ENCODE peak calls at places on chromosomes 7 and 10, in ten cellular contexts. T is A549, J is GM04504, H is H7, Y is NCI-H446 treated with DMSO at 0.1 percent for 48 hours, G is astrocyte of the spinal cord, Z is SHP77, U is NCI-H2081 treated with DMSO at 0.1 percent for 48 hours, K is AG04450, D is ELR. O is an unnamed sample.

GRCh38 chr10:111732116-111732785 is 451.3 kb downstream of the GPAM start:
- DNase-seq in K (no peak), T (no peak), G (no peak), D (no peak), H (no peak), J (no peak), Y (peak), U (no peak), Z (no peak), O (no peak)

GRCh38 chr7:114048386-114049235 is 129.8 kb upstream of the PPP1R3A start:
- DNase-seq in T (peak), G (peak), Y (no peak), Z (peak), J (no peak), D (peak), K (no peak), H (no peak), U (no peak), O (peak)

GRCh38 chr7:46558482-46559193 is 637.6 kb upstream of the IGFBP3 start:
- DNase-seq in H (no peak), G (no peak), K (no peak), T (no peak), Y (no peak), D (peak), Z (no peak), U (no peak), J (peak), O (peak)

GRCh38 chr7:36062159-36062815 is 90.8 kb upstream of the EEPD1 start:
- DNase-seq in H (no peak), U (no peak), D (no peak), Z (no peak), G (peak), K (no peak), J (peak), Y (no peak), T (no peak), O (peak)

GRCh38 chr7:78178319-78178718 is 379.7 kb downstream of the PHTF2 start:
- DNase-seq in Z (no peak), D (no peak), J (peak), Y (peak), H (no peak), U (no peak), G (no peak), K (no peak), T (no peak), O (no peak)

GRCh38 chr7:92567460-92567859 is 22.7 kb downstream of the FAM133B start:
- DNase-seq in D (peak), Y (no peak), J (no peak), H (no peak), T (no peak), G (peak), K (no peak), Z (no peak), U (no peak), O (peak)

GRCh38 chr7:94654764-94655561 is 970 bp downstream of the SGCE start:
- DNase-seq in H (no peak), D (peak), J (no peak), Z (peak), T (no peak), U (no peak), K (no peak), Y (no peak), G (peak), O (peak)

GRCh38 chr7:5630670-5631069 is 150.8 kb downstream of the RNF216 start:
- DNase-seq in U (no peak), Y (no peak), T (no peak), J (no peak), D (peak), G (no peak), Z (no peak), H (no peak), K (no peak), O (no peak)

GRCh38 chr7:90761584-90761983 is 165.5 kb downstream of the CDK14 start:
- DNase-seq in Z (no peak), G (no peak), K (no peak), Y (no peak), T (no peak), D (no peak), U (no peak), J (no peak), H (no peak), O (no peak)

GRCh38 chr7:96636979-96637378 is 72.7 kb downstream of the SEM1 start:
- DNase-seq in Z (no peak), G (no peak), D (no peak), K (no peak), H (no peak), U (no peak), T (no peak), J (no peak), Y (no peak), O (no peak)

GRCh38 chr7:25028370-25028971 is 48.5 kb upstream of the OSBPL3 start:
- DNase-seq in Z (no peak), H (no peak), J (peak), K (peak), D (peak), U (peak), T (no peak), G (peak), Y (no peak), O (peak)

GRCh38 chr7:123624527-123625183 is 23.0 kb downstream of the ASB15 start:
- DNase-seq in J (no peak), Z (no peak), D (peak), G (no peak), H (peak), Y (no peak), K (no peak), T (peak), U (no peak), O (no peak)

GRCh38 chr10:132786279-132786528 is 257 bp upstream of the NKX6-2 start:
- DNase-seq in D (no peak), U (no peak), T (no peak), H (no peak), Y (no peak), J (no peak), G (no peak), K (no peak), Z (no peak), O (no peak)

GRCh38 chr10:94251568-94251967 is 111.2 kb downstream of the NOC3L start:
- DNase-seq in Y (no peak), T (no peak), Z (no peak), U (no peak), H (no peak), G (no peak), D (no peak), K (no peak), J (no peak), O (no peak)

GRCh38 chr10:97159906-97160305 is 25.9 kb downstream of the SLIT1 start:
- DNase-seq in Y (no peak), Z (no peak), U (no peak), K (no peak), H (no peak), G (no peak), J (no peak), D (no peak), T (no peak), O (no peak)

GRCh38 chr10:24962998-24963397 is 10.6 kb upstream of the PRTFDC1 start:
- DNase-seq in G (peak), Y (no peak), J (no peak), D (peak), U (no peak), H (no peak), T (no peak), K (no peak), Z (no peak), O (peak)

GRCh38 chr10:21521910-21522533 is 3.5 kb downstream of the SKIDA1 start:
- DNase-seq in J (no peak), T (no peak), K (no peak), D (no peak), G (peak), H (no peak), Z (no peak), Y (no peak), U (no peak), O (peak)

GRCh38 chr7:2037805-2038635 is 194.7 kb downstream of the MAD1L1 start:
- DNase-seq in J (peak), G (peak), T (no peak), U (no peak), Z (no peak), Y (no peak), H (no peak), K (no peak), D (peak), O (peak)

GRCh38 chr10:117214401-117214800 is 17.1 kb downstream of the KCNK18 start:
- DNase-seq in U (no peak), K (no peak), Z (no peak), G (no peak), Y (no peak), D (peak), T (peak), H (no peak), J (no peak), O (no peak)

GRCh38 chr7:73968511-73968910 is 59.5 kb upstream of the ELN start:
- DNase-seq in G (no peak), Y (no peak), U (no peak), T (no peak), K (no peak), Z (no peak), D (no peak), H (no peak), J (no peak), O (no peak)